ENCODE peak calls at places on chromosome 1, in nine cellular contexts. C is IMR-90, H is ELR, Q is HCT116, F is RPMI7951, T is PC-9, I is pancreas, A is choroid plexus epithelial cell, U is hypothalamus. S is an unnamed sample.

GRCh38 chr1:72202761-72203160 is 79.6 kb downstream of the NEGR1 start:
- DNase-seq in C (peak; percentile 45), H (peak; percentile 58), Q (no peak), F (peak; percentile 2), T (no peak), I (no peak), A (no peak), U (no peak), S (no peak)

GRCh38 chr1:118151312-118151937 is 33.6 kb downstream of the SPAG17 start:
- DNase-seq in C (peak; percentile 67), H (peak; percentile 62), Q (peak; percentile 39), F (peak; percentile 48), T (peak; percentile 44), I (peak; percentile 46), A (peak; percentile 86), U (no peak), S (peak; percentile 49)

GRCh38 chr1:25858494-25858893 is 763 bp downstream of the AUNIP start:
- DNase-seq in C (no peak), H (peak; percentile 30), Q (no peak), F (no peak), T (no peak), I (no peak), A (no peak), U (no peak), S (no peak)

GRCh38 chr1:211520641-211521040 is 28.7 kb upstream of the RD3 start:
- DNase-seq in C (no peak), H (no peak), Q (no peak), F (no peak), T (no peak), I (no peak), A (peak; percentile 48), U (no peak), S (no peak)

GRCh38 chr1:38990746-38991637 is at the start of gene AKIRIN1:
- DNase-seq in C (peak; percentile 95), H (peak; percentile 95), Q (peak; percentile 86), F (peak; percentile 96), T (peak; percentile 100), I (peak; percentile 99), A (peak; percentile 98), U (peak; percentile 98), S (peak; percentile 99)

GRCh38 chr1:51372561-51372960 is 42.2 kb upstream of the TTC39A start:
- DNase-seq in C (no peak), H (no peak), Q (no peak), F (no peak), T (no peak), I (no peak), A (no peak), U (no peak), S (no peak)

GRCh38 chr1:44723496-44724407 is 7.2 kb downstream of the RNU5D-1 start:
- DNase-seq in C (no peak), H (no peak), Q (no peak), F (no peak), T (no peak), I (no peak), A (no peak), U (no peak), S (no peak)

GRCh38 chr1:160429702-160430535 is 29.6 kb downstream of the VANGL2 start:
- DNase-seq in C (no peak), H (no peak), Q (no peak), F (no peak), T (no peak), I (no peak), A (no peak), U (no peak), S (no peak)

GRCh38 chr1:23169727-23170335 is 1.2 kb upstream of the LUZP1 start:
- DNase-seq in C (peak; percentile 72), H (peak; percentile 61), Q (peak; percentile 64), F (peak; percentile 63), T (no peak), I (no peak), A (peak; percentile 90), U (no peak), S (peak; percentile 81)

GRCh38 chr1:208159542-208160258 is 84.5 kb downstream of the PLXNA2 start:
- DNase-seq in C (peak; percentile 82), H (no peak), Q (no peak), F (peak; percentile 96), T (no peak), I (no peak), A (peak; percentile 88), U (no peak), S (no peak)

GRCh38 chr1:221788466-221788865 is 46.6 kb upstream of the DUSP10 start:
- DNase-seq in C (no peak), H (no peak), Q (no peak), F (no peak), T (no peak), I (no peak), A (no peak), U (no peak), S (no peak)

GRCh38 chr1:219459321-219460105 is 153.4 kb downstream of the ZC3H11B start:
- DNase-seq in C (no peak), H (no peak), Q (no peak), F (peak; percentile 84), T (no peak), I (no peak), A (no peak), U (no peak), S (no peak)

GRCh38 chr1:97925161-97925560 is 4.3 kb upstream of the DPYD start:
- DNase-seq in C (no peak), H (peak; percentile 33), Q (no peak), F (peak; percentile 59), T (no peak), I (no peak), A (no peak), U (no peak), S (no peak)

GRCh38 chr1:228065543-228066347 is 16.8 kb upstream of the ARF1 start:
- DNase-seq in C (no peak), H (no peak), Q (no peak), F (no peak), T (no peak), I (no peak), A (no peak), U (no peak), S (no peak)

GRCh38 chr1:31503581-31503980 is 72.7 kb upstream of the TINAGL1 start:
- DNase-seq in C (no peak), H (no peak), Q (no peak), F (no peak), T (no peak), I (no peak), A (no peak), U (no peak), S (no peak)

GRCh38 chr1:174991473-174991872 is 8.3 kb upstream of the CACYBP start:
- DNase-seq in C (peak; percentile 20), H (no peak), Q (no peak), F (no peak), T (no peak), I (no peak), A (no peak), U (no peak), S (no peak)

GRCh38 chr1:20192364-20192763 is 6.0 kb upstream of the PLA2G2C start:
- DNase-seq in C (peak; percentile 11), H (no peak), Q (no peak), F (peak; percentile 38), T (no peak), I (no peak), A (peak; percentile 22), U (no peak), S (no peak)

GRCh38 chr1:84689514-84690396 is 506 bp downstream of the SSX2IP start:
- DNase-seq in C (peak; percentile 36), H (peak; percentile 69), Q (no peak), F (peak; percentile 51), T (no peak), I (no peak), A (peak; percentile 52), U (peak; percentile 56), S (peak; percentile 70)

GRCh38 chr1:13960376-13960987 is 260.5 kb downstream of the PRDM2 start:
- DNase-seq in C (peak; percentile 41), H (peak; percentile 40), Q (peak; percentile 44), F (peak; percentile 41), T (peak; percentile 41), I (peak; percentile 41), A (peak; percentile 70), U (peak; percentile 22), S (peak; percentile 72)

GRCh38 chr1:203643213-203644045 is 16.8 kb downstream of the ATP2B4 start:
- DNase-seq in C (peak; percentile 82), H (peak; percentile 42), Q (no peak), F (peak; percentile 54), T (no peak), I (no peak), A (no peak), U (no peak), S (no peak)

GRCh38 chr1:207993477-207994445 is 82.8 kb upstream of the CD34 start:
- DNase-seq in C (no peak), H (peak; percentile 38), Q (no peak), F (peak; percentile 30), T (no peak), I (no peak), A (peak; percentile 41), U (no peak), S (no peak)

GRCh38 chr1:165543651-165544452 is at the start of gene LRRC52:
- DNase-seq in C (no peak), H (no peak), Q (no peak), F (peak; percentile 7), T (peak; percentile 8), I (peak; percentile 69), A (no peak), U (peak; percentile 11), S (peak; percentile 82)

GRCh38 chr1:182872881-182873280 is 33.7 kb downstream of the DHX9 start:
- DNase-seq in C (no peak), H (no peak), Q (no peak), F (no peak), T (no peak), I (no peak), A (no peak), U (no peak), S (no peak)

GRCh38 chr1:165697491-165697880 is 876 bp downstream of the ALDH9A1 start:
- DNase-seq in C (no peak), H (peak; percentile 46), Q (no peak), F (peak; percentile 17), T (no peak), I (no peak), A (no peak), U (no peak), S (no peak)

GRCh38 chr1:224783006-224783651 is 146.3 kb upstream of the DNAH14 start:
- DNase-seq in C (no peak), H (no peak), Q (no peak), F (peak; percentile 29), T (no peak), I (no peak), A (no peak), U (no peak), S (no peak)

GRCh38 chr1:167221126-167221803 is 579 bp downstream of the POU2F1 start:
- DNase-seq in C (no peak), H (peak; percentile 30), Q (no peak), F (no peak), T (no peak), I (peak; percentile 23), A (no peak), U (no peak), S (peak; percentile 43)

GRCh38 chr1:51421961-51422360 is 91.6 kb upstream of the TTC39A start:
- DNase-seq in C (peak; percentile 82), H (peak; percentile 61), Q (peak; percentile 48), F (peak; percentile 61), T (no peak), I (no peak), A (peak; percentile 84), U (no peak), S (no peak)

GRCh38 chr1:178052650-178053461 is 41.0 kb upstream of the RASAL2 start:
- DNase-seq in C (peak; percentile 27), H (no peak), Q (no peak), F (peak; percentile 24), T (peak; percentile 11), I (no peak), A (peak; percentile 57), U (no peak), S (no peak)

GRCh38 chr1:228348708-228349467 is 57.7 kb downstream of the TRIM11 start:
- DNase-seq in C (no peak), H (no peak), Q (no peak), F (no peak), T (no peak), I (no peak), A (no peak), U (no peak), S (no peak)

GRCh38 chr1:185477638-185478216 is 160.7 kb upstream of the IVNS1ABP start:
- DNase-seq in C (no peak), H (no peak), Q (no peak), F (no peak), T (no peak), I (peak; percentile 31), A (no peak), U (no peak), S (no peak)

GRCh38 chr1:54290443-54291184 is 90.6 kb downstream of the MRPL37 start:
- DNase-seq in C (peak; percentile 59), H (no peak), Q (no peak), F (no peak), T (no peak), I (no peak), A (peak; percentile 65), U (no peak), S (no peak)